ENCODE peak calls at places on chromosomes 13 and 19, in six cellular contexts. H, O, N, D, K and Y are unnamed samples.

GRCh38 chr19:33299061-33299665 is 3.2 kb downstream of the CEBPA start:
- DNase-seq in K (no peak), N (no peak), H (no peak), D (no peak), O (no peak), Y (no peak)

GRCh38 chr19:19643158-19644053 is at the start of gene GMIP:
- DNase-seq in N (peak; percentile 95), D (peak; percentile 84), H (peak; percentile 68), O (peak; percentile 80), K (peak; percentile 36), Y (peak; percentile 86)

GRCh38 chr13:109036091-109036490 is 406.7 kb downstream of the MYO16 start:
- DNase-seq in N (no peak), K (no peak), O (no peak), H (no peak), D (no peak), Y (no peak)

GRCh38 chr19:19900124-19900523 is 622 bp upstream of the ZNF93 start:
- DNase-seq in K (no peak), N (no peak), D (no peak), O (no peak), H (no peak), Y (no peak)

GRCh38 chr13:44667950-44668349 is 91.8 kb upstream of the TSC22D1 start:
- DNase-seq in D (no peak), H (no peak), O (no peak), N (no peak), K (no peak), Y (no peak)

GRCh38 chr13:30607908-30608307 is 9.8 kb upstream of the USPL1 start:
- DNase-seq in K (no peak), O (no peak), N (no peak), D (no peak), H (no peak), Y (no peak)

GRCh38 chr13:114100446-114101320 is 31.7 kb downstream of the RASA3 start:
- DNase-seq in N (peak; percentile 77), H (peak; percentile 20), O (no peak), D (no peak), K (no peak), Y (no peak)

GRCh38 chr13:109979186-109979585 is 192.8 kb upstream of the IRS2 start:
- DNase-seq in N (peak; percentile 25), D (no peak), H (no peak), K (peak; percentile 2), O (no peak), Y (no peak)

GRCh38 chr13:109331898-109332297 is 454.5 kb downstream of the IRS2 start:
- DNase-seq in O (no peak), N (no peak), K (no peak), H (no peak), D (no peak), Y (no peak)

GRCh38 chr19:35006342-35006998 is 6.3 kb downstream of the GRAMD1A start:
- DNase-seq in D (no peak), N (no peak), K (no peak), H (no peak), O (peak; percentile 83), Y (no peak)

GRCh38 chr13:99605417-99606321 is 104.4 kb downstream of the TM9SF2 start:
- DNase-seq in D (peak; percentile 65), O (peak; percentile 44), N (peak; percentile 88), H (peak; percentile 30), K (peak; percentile 16), Y (peak; percentile 67)

GRCh38 chr19:38360351-38360750 is 14.0 kb upstream of the PSMD8 start:
- DNase-seq in D (no peak), O (no peak), H (no peak), K (no peak), N (no peak), Y (no peak)

GRCh38 chr13:41408061-41408460 is 49.3 kb upstream of the RGCC start:
- DNase-seq in K (no peak), N (no peak), O (no peak), D (no peak), H (no peak), Y (no peak)

GRCh38 chr13:21538753-21539152 is 65.2 kb downstream of the MICU2 start:
- DNase-seq in K (no peak), N (no peak), H (no peak), D (no peak), O (no peak), Y (peak; percentile 8)

GRCh38 chr19:28196961-28197360 is 1016.0 kb downstream of the UQCRFS1 start:
- DNase-seq in K (no peak), H (no peak), N (no peak), D (no peak), O (no peak), Y (no peak)

GRCh38 chr19:11377237-11377636 is 2.8 kb downstream of the SWSAP1 start:
- DNase-seq in N (no peak), K (no peak), H (peak; percentile 84), O (peak; percentile 80), D (no peak), Y (peak; percentile 49)

GRCh38 chr19:20482721-20483120 is 82.9 kb downstream of the ZNF737 start:
- DNase-seq in H (no peak), K (no peak), N (no peak), D (no peak), O (no peak), Y (no peak)

GRCh38 chr19:35118268-35119026 is 2.8 kb downstream of the FXYD3 start:
- DNase-seq in D (no peak), O (no peak), K (no peak), N (no peak), H (no peak), Y (no peak)

GRCh38 chr13:63124863-63125262 is 1709.2 kb upstream of the PCDH20 start:
- DNase-seq in O (no peak), N (no peak), K (peak; percentile 18), H (no peak), D (no peak), Y (peak; percentile 6)

GRCh38 chr13:86974995-86975328 is 696.2 kb upstream of the SLITRK5 start:
- DNase-seq in K (no peak), O (no peak), H (no peak), D (no peak), N (no peak), Y (no peak)

GRCh38 chr13:41917641-41918040 is 43.3 kb downstream of the VWA8 start:
- DNase-seq in O (no peak), D (no peak), N (no peak), K (no peak), H (no peak), Y (peak; percentile 30)

DNA sequence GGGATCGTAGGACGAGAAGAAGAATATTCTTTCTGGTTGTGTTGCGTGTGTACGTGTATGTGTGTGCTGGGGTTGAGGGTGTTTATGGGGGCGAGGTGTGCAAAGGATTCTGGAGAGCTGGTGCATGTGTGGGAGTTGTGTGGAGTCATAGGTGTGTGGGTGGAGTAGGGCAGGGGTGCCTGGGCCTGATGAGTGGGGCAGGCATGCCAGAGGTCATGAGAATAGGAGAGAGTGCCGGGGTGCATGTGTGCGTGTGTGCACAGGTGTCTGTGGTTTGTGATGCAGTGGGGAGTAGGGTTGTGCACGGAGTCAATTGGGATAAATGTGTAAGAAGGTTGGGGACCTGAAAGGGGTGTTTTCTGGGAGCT is 649 bp downstream of the TMEM91 start:
- DNase-seq in N (no peak), K (no peak), O (no peak), D (no peak), H (no peak), Y (no peak)
- TF ChIP-seq POLR2A in N (no peak), K (no peak), O (no peak), D (no peak), H (no peak), Y (no peak)

GRCh38 chr19:3852177-3852511 is 16.7 kb downstream of the ZFR2 start:
- DNase-seq in N (no peak), O (no peak), K (no peak), D (no peak), H (no peak), Y (no peak)
- TF ChIP-seq POLR2A in N (no peak), O (no peak), K (no peak), D (no peak), H (no peak), Y (no peak)

DNA sequence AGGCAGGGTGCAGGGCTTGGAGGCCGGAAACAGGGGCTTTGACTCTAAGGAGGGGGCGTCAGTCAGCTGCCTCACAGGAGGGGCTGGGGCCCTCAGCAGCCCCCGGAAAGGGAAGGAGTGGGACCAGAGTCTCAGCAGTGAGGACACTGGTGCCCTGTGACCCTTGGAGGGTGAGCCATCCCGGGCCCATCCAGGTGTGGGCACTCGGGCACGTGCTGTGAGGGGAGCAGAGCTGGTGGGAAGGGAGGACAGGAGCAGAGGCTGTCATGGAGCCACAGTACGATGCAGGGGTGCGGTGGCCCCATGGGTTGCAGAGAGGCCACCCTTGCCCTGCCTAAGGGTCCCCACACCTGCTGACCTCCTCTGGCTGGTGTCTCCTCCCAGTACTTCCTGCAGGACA is 19.1 kb upstream of the ZNF544 start:
- DNase-seq in O (no peak), N (no peak), K (no peak), H (no peak), D (no peak), Y (no peak)
- TF ChIP-seq POLR2A in O (no peak), N (no peak), K (no peak), H (no peak), D (no peak), Y (no peak)

DNA sequence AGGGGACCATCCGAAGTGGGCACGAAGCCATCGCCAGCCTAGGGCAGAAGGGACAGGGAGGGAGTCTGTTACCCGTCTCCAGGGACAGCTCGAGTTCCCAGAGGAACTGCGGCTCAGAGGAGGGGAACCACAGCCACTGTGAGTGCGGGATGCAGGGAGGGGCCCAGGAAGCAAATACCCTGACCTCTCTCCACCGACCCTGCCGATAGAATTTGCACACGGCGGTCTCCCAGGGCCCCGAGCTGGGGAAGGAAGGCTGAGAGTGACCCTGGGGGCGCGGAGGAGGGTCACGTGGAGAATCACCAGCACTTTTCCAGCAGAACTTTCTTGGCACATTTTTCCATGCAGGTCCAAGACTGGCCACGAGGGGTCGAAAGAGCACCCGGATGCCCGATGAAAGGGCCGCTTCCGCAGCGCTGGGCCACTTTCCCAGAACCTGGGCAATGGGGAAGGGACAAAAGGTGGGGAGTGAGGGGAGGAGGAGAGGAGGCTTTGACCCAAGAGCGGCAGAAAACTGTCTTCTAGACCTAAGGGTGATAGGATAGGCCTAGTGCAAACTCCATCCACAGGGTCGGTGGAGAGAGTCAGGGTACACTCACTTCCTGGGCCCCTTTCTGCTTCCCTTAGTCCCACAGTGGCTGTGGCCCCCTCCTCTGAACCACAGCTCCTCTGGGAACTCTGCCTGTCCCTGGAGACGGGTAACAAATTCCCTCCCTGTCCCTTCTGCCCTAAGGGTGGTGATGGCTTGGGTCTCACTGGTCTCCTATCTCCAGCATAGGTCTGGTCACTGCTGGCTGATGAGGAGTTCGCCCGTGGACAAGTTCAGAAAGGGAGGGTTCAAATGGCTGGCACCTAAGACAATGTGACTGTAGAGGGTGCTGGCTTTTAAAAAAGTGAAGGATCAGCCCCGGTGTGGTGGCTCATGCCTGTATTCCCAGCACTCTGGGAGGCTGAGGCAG is 5.3 kb upstream of the GPR4 start:
- DNase-seq in D (peak; percentile 60), H (peak; percentile 70), N (peak; percentile 92), K (no peak), O (peak; percentile 89), Y (peak; percentile 68)
- TF ChIP-seq POLR2A in D (no peak), H (no peak), N (no peak), K (no peak), O (no peak), Y (no peak)

GRCh38 chr19:47653856-47654255 is 44.9 kb downstream of the BICRA start:
- DNase-seq in O (no peak), D (no peak), N (no peak), K (no peak), H (no peak), Y (no peak)
- TF ChIP-seq POLR2A in O (no peak), D (no peak), N (no peak), K (no peak), H (no peak), Y (no peak)